ENCODE peak calls at places on chromosomes 7 and 10, in six cellular contexts. G, A, N, H, X and W are unnamed samples. For H3K9me3 and H3K36me3, the result is how much of the 10 kb centered on the place peaks cover.

GRCh38 chr10:29119374-29119773 is 169.5 kb upstream of the LYZL1 start:
- DNase-seq in G (no peak), A (peak), N (peak), H (peak), X (no peak), W (no peak)

GRCh38 chr7:121137580-121137979 is 149.1 kb downstream of the CPED1 start:
- DNase-seq in G (no peak), A (no peak), N (no peak), H (no peak), X (no peak), W (no peak)

GRCh38 chr10:44660271-44660670 is 250.9 kb upstream of the TMEM72 start:
- DNase-seq in G (no peak), A (no peak), N (no peak), H (no peak), X (no peak), W (no peak)

GRCh38 chr7:11412036-11412435 is 420.0 kb downstream of the THSD7A start:
- DNase-seq in G (no peak), A (no peak), N (no peak), H (no peak), X (no peak), W (no peak)

GRCh38 chr7:147833981-147834380 is 756.6 kb upstream of the C7orf33 start:
- DNase-seq in G (no peak), A (no peak), N (no peak), H (no peak), X (no peak), W (no peak)

GRCh38 chr7:40847921-40848320 is 713.1 kb downstream of the SUGCT start:
- DNase-seq in G (no peak), A (no peak), N (no peak), H (no peak), X (no peak), W (no peak)

GRCh38 chr7:53794816-53795215 is 747.4 kb upstream of the VSTM2A start:
- DNase-seq in G (no peak), A (no peak), N (no peak), H (no peak), X (no peak), W (no peak)

GRCh38 chr7:49483142-49483541 is 290.3 kb upstream of the VWC2 start:
- DNase-seq in G (no peak), A (no peak), N (no peak), H (peak), X (no peak), W (no peak)

GRCh38 chr10:24703700-24704099 is 20.0 kb downstream of the ARHGAP21 start:
- DNase-seq in G (no peak), A (no peak), N (no peak), H (no peak), X (no peak), W (no peak)

GRCh38 chr10:73838827-73839226 is 27.4 kb upstream of the NDST2 start:
- DNase-seq in G (no peak), A (no peak), N (no peak), H (no peak), X (no peak), W (no peak)

GRCh38 chr7:35512716-35513115 is 182.2 kb downstream of the HERPUD2 start:
- DNase-seq in G (no peak), A (no peak), N (no peak), H (no peak), X (no peak), W (no peak)

GRCh38 chr10:113907166-113907565 is 52.7 kb downstream of the NHLRC2 start:
- DNase-seq in G (no peak), A (no peak), N (no peak), H (no peak), X (no peak), W (no peak)

GRCh38 chr7:100687740-100688592 is 6.1 kb downstream of the GIGYF1 start:
- DNase-seq in G (no peak), A (no peak), N (no peak), H (peak), X (no peak), W (no peak)

GRCh38 chr10:115402690-115403089 is 309.5 kb downstream of the ATRNL1 start:
- DNase-seq in G (no peak), A (no peak), N (no peak), H (no peak), X (no peak), W (no peak)

GRCh38 chr10:61757525-61758397 is 95.0 kb downstream of the CABCOCO1 start:
- DNase-seq in G (no peak), A (no peak), N (no peak), H (no peak), X (no peak), W (no peak)

GRCh38 chr7:128922496-128923410 is 12.2 kb upstream of the KCP start:
- DNase-seq in G (no peak), A (no peak), N (no peak), H (no peak), X (no peak), W (no peak)

GRCh38 chr10:133351408-133352318 is 4.5 kb downstream of the PRAP1 start:
- DNase-seq in G (no peak), A (peak), N (no peak), H (no peak), X (no peak), W (no peak)

GRCh38 chr7:42502022-42502421 is 265.0 kb upstream of the GLI3 start:
- DNase-seq in G (no peak), A (no peak), N (no peak), H (no peak), X (no peak), W (no peak)

GRCh38 chr10:64041989-64042490 is 520.8 kb downstream of the REEP3 start:
- DNase-seq in G (no peak), A (no peak), N (no peak), H (no peak), X (no peak), W (no peak)

DNA sequence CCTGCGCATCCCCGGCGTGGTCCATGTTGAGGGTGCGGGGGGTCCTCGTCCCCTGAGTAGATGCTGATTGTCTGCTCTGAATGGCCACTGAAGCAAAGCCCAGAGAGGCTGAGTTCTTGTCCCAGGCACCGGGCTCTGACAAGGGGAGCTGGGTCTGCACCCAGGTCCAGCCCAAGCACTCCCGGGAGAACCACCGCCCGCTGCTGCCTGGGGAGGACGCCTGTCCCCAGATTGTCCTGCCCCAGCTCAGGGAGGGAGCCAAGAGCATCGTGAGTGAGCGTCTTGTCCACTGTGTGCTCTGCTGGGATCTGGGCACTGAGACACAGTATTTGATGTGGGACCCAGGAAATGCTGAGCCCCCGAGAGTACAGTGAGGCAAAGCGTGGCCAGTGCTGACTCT is 143.8 kb downstream of the DNAJB6 start:
- DNase-seq in G (no peak), A (no peak), N (no peak), H (no peak), X (no peak), W (no peak)
- H3K9me3 ChIP-seq in G (under half), A (under half), N (under half), H (under half), X (under half), W (under half)

GRCh38 chr10:21715531-21716195 is 181.6 kb downstream of the MLLT10 start:
- DNase-seq in G (no peak), A (no peak), N (no peak), H (no peak), X (no peak), W (no peak)

GRCh38 chr10:21707498-21707897 is 173.5 kb downstream of the MLLT10 start:
- DNase-seq in G (no peak), A (no peak), N (no peak), H (no peak), X (no peak), W (no peak)

DNA sequence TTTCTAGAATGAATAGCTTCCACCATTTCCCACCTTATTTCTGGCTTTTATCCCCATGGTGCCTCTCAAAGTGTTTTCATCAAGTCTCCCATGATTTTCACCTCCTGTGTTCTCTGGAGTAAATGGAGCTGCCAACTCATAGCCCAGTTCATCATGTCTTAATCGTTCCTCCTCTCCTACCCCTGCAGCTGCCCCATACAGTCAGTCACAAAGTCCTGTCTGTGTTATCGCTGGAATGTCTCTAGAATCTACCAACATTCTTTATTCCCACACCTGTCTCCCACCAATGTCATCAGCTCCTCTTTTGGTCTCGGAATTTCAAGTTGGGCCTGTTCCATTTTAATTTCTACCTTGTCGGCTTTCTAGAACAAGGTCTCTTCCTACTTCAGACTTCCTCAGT is 178.9 kb downstream of the MLLT10 start:
- DNase-seq in G (no peak), A (no peak), N (no peak), H (no peak), X (no peak), W (no peak)
- H3K36me3 ChIP-seq in G (under half), A (under half), N (under half), H (under half), X (under half), W (under half)

GRCh38 chr10:77548157-77548556 is 89.5 kb downstream of the KCNMA1 start:
- DNase-seq in G (no peak), A (peak), N (no peak), H (no peak), X (no peak), W (no peak)

GRCh38 chr10:77548671-77549070 is 88.9 kb downstream of the KCNMA1 start:
- DNase-seq in G (no peak), A (no peak), N (no peak), H (no peak), X (no peak), W (no peak)

GRCh38 chr10:77545585-77545984 is 92.0 kb downstream of the KCNMA1 start:
- DNase-seq in G (no peak), A (no peak), N (no peak), H (no peak), X (no peak), W (no peak)

GRCh38 chr10:77546048-77546447 is 91.6 kb downstream of the KCNMA1 start:
- DNase-seq in G (no peak), A (no peak), N (no peak), H (no peak), X (no peak), W (no peak)

DNA sequence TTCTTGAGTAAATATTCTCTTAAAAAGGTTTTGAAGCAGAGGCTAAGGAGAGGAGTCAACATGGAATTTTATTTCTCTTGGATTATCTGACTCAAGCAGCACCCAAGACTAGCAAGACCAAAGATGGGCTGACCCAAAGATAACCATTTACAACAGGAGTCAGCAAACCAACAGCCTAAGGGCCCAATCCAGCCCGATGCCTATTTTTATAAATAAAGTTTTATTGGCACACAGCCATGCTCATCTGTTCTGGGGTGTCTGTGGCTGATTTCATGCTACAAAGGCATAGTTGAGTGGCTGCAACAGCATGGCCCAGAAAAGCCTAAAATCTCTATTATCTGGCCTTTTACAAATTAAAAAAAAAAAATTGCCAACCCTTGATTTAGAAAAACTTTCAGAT is 90.0 kb downstream of the KCNMA1 start:
- DNase-seq in G (no peak), A (no peak), N (no peak), H (no peak), X (no peak), W (no peak)
- H3K9me3 ChIP-seq in G (under half), A (under half), N (under half), H (under half), X (under half), W (under half)

GRCh38 chr10:8063128-8063908 is 8.8 kb downstream of the GATA3 start:
- DNase-seq in G (no peak), A (no peak), N (no peak), H (no peak), X (no peak), W (no peak)
- H3K36me3 ChIP-seq in G (half or more), A (under half), N (under half), H (half or more), X (half or more), W (under half)

GRCh38 chr7:122299935-122300606 is 4.5 kb downstream of the FEZF1 start:
- DNase-seq in G (no peak), A (no peak), N (no peak), H (no peak), X (no peak), W (no peak)

GRCh38 chr7:122301291-122301690 is 3.3 kb downstream of the FEZF1 start:
- DNase-seq in G (no peak), A (no peak), N (no peak), H (no peak), X (no peak), W (no peak)

GRCh38 chr7:122299624-122299934 is 5.0 kb downstream of the FEZF1 start:
- DNase-seq in G (no peak), A (no peak), N (no peak), H (no peak), X (no peak), W (no peak)

GRCh38 chr7:122301858-122302745 is 2.4 kb downstream of the FEZF1 start:
- DNase-seq in G (no peak), A (no peak), N (no peak), H (no peak), X (no peak), W (no peak)

GRCh38 chr7:122300607-122301079 is 3.9 kb downstream of the FEZF1 start:
- DNase-seq in G (no peak), A (peak), N (no peak), H (no peak), X (no peak), W (no peak)
- H3K9me3 ChIP-seq in G (under half), A (under half), N (under half), H (under half), X (under half), W (under half)

GRCh38 chr10:104026762-104027161 is 58.9 kb downstream of the COL17A1 start:
- DNase-seq in G (no peak), A (no peak), N (no peak), H (no peak), X (no peak), W (no peak)
- H3K36me3 ChIP-seq in G (under half), A (half or more), N (under half), H (under half), X (under half), W (under half)

GRCh38 chr10:121683803-121684202 is 85.6 kb upstream of the FGFR2 start:
- DNase-seq in G (no peak), A (no peak), N (no peak), H (peak), X (no peak), W (no peak)
- H3K9me3 ChIP-seq in G (under half), A (under half), N (under half), H (under half), X (under half), W (under half)

GRCh38 chr10:7797582-7797981 is 9.6 kb downstream of the ATP5F1C start:
- DNase-seq in G (no peak), A (no peak), N (peak), H (no peak), X (no peak), W (no peak)
- H3K36me3 ChIP-seq in G (half or more), A (half or more), N (under half), H (half or more), X (under half), W (under half)

GRCh38 chr7:57216340-57216739 is 84.1 kb upstream of the ZNF479 start:
- DNase-seq in G (no peak), A (peak), N (no peak), H (no peak), X (no peak), W (no peak)
- H3K9me3 ChIP-seq in G (under half), A (under half), N (under half), H (under half), X (under half), W (under half)